ENCODE peak calls at places on chromosomes 2 and 18, in nine cellular contexts. P is uterus, M is neural progenitor cell, B is upper lobe of right lung, A is tibial artery, U is A549, X is H1, R is K562, K is H9. E is an unnamed sample.

GRCh38 chr18:61651145-61651879 is 241.5 kb downstream of the RNF152 start:
- DNase-seq in P (no peak), M (no peak), B (no peak), A (no peak), U (no peak), X (no peak), R (no peak), K (no peak), E (no peak)

GRCh38 chr2:101823347-101823791 is 125.9 kb downstream of the MAP4K4 start:
- DNase-seq in P (peak; percentile 52), M (peak; percentile 80), B (no peak), A (peak; percentile 62), U (no peak), X (no peak), R (peak; percentile 82), K (peak; percentile 75), E (peak; percentile 49)

GRCh38 chr2:98134601-98135000 is 47.6 kb downstream of the VWA3B start:
- DNase-seq in P (no peak), M (no peak), B (no peak), A (no peak), U (no peak), X (no peak), R (peak; percentile 9), K (no peak), E (no peak)

GRCh38 chr2:18883626-18884456 is 294.5 kb upstream of the NT5C1B start:
- DNase-seq in P (no peak), M (peak; percentile 11), B (no peak), A (no peak), U (no peak), X (no peak), R (no peak), K (no peak), E (no peak)

GRCh38 chr18:57538614-57539013 is 47.9 kb downstream of the FECH start:
- DNase-seq in P (no peak), M (no peak), B (no peak), A (no peak), U (no peak), X (no peak), R (no peak), K (no peak), E (no peak)

GRCh38 chr2:235511187-235511661 is 17.4 kb downstream of the AGAP1 start:
- DNase-seq in P (no peak), M (no peak), B (peak; percentile 84), A (no peak), U (peak; percentile 87), X (no peak), R (no peak), K (no peak), E (peak; percentile 94)

GRCh38 chr2:138931284-138932256 is 151.4 kb upstream of the NXPH2 start:
- DNase-seq in P (no peak), M (peak; percentile 13), B (no peak), A (no peak), U (no peak), X (no peak), R (no peak), K (no peak), E (no peak)

GRCh38 chr2:17426708-17427107 is 91.5 kb downstream of the RAD51AP2 start:
- DNase-seq in P (no peak), M (no peak), B (no peak), A (no peak), U (no peak), X (no peak), R (no peak), K (no peak), E (no peak)

GRCh38 chr2:200310545-200310971 is 4.1 kb downstream of the SPATS2L start:
- DNase-seq in P (no peak), M (no peak), B (no peak), A (no peak), U (no peak), X (no peak), R (no peak), K (no peak), E (no peak)

GRCh38 chr2:79860233-79861058 is 347.6 kb downstream of the CTNNA2 start:
- DNase-seq in P (no peak), M (peak; percentile 61), B (no peak), A (no peak), U (peak; percentile 6), X (no peak), R (peak; percentile 13), K (no peak), E (peak; percentile 27)

GRCh38 chr2:66017763-66018162 is 417.2 kb upstream of the MEIS1 start:
- DNase-seq in P (no peak), M (no peak), B (no peak), A (no peak), U (no peak), X (no peak), R (no peak), K (no peak), E (no peak)

GRCh38 chr18:32349728-32350395 is 120.8 kb downstream of the GAREM1 start:
- DNase-seq in P (peak; percentile 84), M (peak; percentile 8), B (no peak), A (peak; percentile 82), U (peak; percentile 13), X (no peak), R (no peak), K (no peak), E (peak; percentile 44)

GRCh38 chr2:64203131-64204005 is 59.1 kb upstream of the PELI1 start:
- DNase-seq in P (no peak), M (no peak), B (no peak), A (no peak), U (no peak), X (no peak), R (no peak), K (no peak), E (no peak)

DNA sequence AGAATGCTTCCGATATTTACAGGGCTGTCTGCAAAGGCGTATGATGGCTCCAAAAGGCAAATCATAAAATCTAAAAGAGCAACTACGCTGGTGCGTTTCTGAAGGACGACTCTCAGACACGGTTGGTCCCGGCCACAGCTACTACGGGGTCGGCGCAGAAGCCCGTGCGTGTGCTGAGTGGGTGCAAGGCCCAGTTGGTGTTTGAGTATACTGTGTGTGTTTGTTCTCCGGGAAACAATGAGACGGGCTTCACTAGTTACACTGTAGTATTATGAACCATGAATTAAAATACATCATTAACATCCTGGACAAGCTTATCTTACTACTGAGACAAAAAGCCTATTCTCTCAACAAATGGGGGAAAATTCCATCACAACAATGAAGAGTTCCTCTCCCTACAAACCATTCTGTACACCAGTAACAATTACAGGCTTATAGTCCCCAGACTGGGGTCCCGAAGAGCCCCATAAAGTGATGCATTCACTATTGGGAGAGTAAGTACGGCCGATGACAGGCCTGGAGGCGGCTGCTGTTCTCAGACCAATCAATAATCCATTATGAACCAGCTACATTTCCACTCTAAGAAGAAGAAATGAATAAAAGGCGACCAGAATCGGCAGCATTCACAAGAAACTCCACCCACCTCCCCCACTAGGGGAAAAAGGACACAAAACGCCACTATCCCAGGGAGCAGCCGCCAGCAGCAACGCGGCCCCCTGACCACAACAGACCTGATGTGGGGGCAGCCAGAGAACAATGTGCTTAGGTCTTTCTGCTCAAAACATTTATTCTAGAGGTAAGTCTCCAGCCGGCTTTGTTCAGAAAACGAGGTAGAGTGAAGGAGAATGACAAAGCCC is 43.3 kb downstream of the ZNF516 start:
- DNase-seq in P (no peak), M (peak; percentile 68), B (no peak), A (no peak), U (no peak), X (no peak), R (no peak), K (peak; percentile 27), E (no peak)
- TF ChIP-seq CTCF in P (no peak), M (no peak), B (no peak), A (no peak), U (no peak), X (no peak), R (no peak), K (no peak), E (no peak)

GRCh38 chr2:192184349-192184748 is 10.4 kb downstream of the TMEFF2 start:
- DNase-seq in P (no peak), M (no peak), B (no peak), A (no peak), U (no peak), X (no peak), R (no peak), K (no peak), E (no peak)
- H3K27ac ChIP-seq in P (no peak overlapping the region), M (no peak overlapping the region), B (no peak overlapping the region), A (no peak overlapping the region), U (no peak overlapping the region), X (no peak overlapping the region), R (no peak overlapping the region), K (no peak overlapping the region), E (no peak overlapping the region)

DNA sequence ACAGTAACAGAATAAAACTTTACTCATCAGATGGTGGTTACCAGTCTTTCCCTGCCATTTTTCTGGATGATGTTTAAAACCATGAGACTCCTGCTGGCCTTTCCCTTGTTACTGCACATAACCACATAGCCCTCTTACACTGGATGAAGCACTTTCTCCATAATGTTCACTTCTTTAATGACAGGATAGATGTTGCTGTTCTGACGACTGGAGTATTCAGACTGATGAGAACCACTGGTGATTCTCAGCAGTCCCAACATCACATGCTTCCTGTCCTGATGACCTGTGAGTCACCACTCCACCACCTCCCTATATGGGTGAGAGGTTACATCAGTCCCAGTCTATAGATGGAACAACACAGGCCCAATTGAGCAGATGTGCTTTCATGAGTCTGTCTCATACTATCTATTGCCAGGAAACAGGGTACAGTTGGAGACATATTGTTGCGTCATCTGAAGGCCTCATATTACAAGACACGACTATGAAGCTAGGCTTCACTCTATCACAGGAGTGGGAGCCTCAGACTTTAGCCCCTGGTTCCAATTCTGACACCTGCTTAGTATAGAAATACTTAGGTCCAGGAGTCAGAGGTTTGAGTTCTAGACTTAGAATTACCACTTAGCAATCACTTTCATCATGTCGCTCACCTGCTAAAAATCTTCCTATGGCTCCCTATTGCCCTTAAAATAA is 145.7 kb upstream of the KLF7 start:
- DNase-seq in P (peak; percentile 49), M (no peak), B (no peak), A (peak; percentile 61), U (peak; percentile 11), X (no peak), R (peak; percentile 72), K (no peak), E (peak; percentile 79)
- TF ChIP-seq CTCF in P (no peak), M (no peak), B (peak; percentile 17), A (no peak), U (no peak), X (no peak), R (no peak), K (peak; percentile 26), E (no peak)

DNA sequence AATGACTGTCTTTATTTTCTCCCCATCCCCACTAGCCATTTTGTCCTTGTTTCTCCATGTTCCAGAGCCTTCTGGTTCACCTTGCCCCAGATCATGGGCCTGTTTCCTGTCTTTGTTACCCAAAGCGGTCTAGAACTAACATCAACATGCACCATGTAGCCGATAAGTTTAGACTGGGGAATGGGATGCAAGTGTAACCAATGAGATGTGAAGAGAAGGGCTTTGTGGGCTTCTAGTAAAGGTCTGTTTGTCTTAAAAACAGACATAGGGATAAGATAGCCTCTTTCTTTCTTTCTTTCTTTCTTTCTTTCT is 25.7 kb downstream of the INPP5D start:
- DNase-seq in P (no peak), M (no peak), B (no peak), A (no peak), U (no peak), X (no peak), R (no peak), K (no peak), E (no peak)
- H3K27ac ChIP-seq in P (peak overlapping the region; percentile 67), M (peak overlapping the region; percentile 74), B (peak overlapping the region; percentile 85), A (no peak overlapping the region), U (no peak overlapping the region), X (no peak overlapping the region), R (no peak overlapping the region), K (no peak overlapping the region), E (no peak overlapping the region)